ENCODE peak calls at places on chromosomes 7 and 10, in seven cellular contexts. One of them, this sample, is unnamed.

GRCh38 chr7:40219917-40220316 is 85.1 kb downstream of the SUGCT start:
- DNase-seq in ovary: no peak
- DNase-seq in breast epithelium: no peak
- DNase-seq in astrocyte: peak; percentile 87
- DNase-seq in testis: no peak
- DNase-seq in Panc1: no peak
- DNase-seq in mucosa of descending colon: no peak
- DNase-seq in this sample: no peak

GRCh38 chr7:21367081-21367480 is 60.8 kb upstream of the SP4 start:
- DNase-seq in ovary: no peak
- DNase-seq in breast epithelium: no peak
- DNase-seq in astrocyte: no peak
- DNase-seq in testis: no peak
- DNase-seq in Panc1: no peak
- DNase-seq in mucosa of descending colon: no peak
- DNase-seq in this sample: no peak

GRCh38 chr10:90930971-90931841 is 10.3 kb upstream of the ANKRD1 start:
- DNase-seq in ovary: no peak
- DNase-seq in breast epithelium: peak; percentile 70
- DNase-seq in astrocyte: peak; percentile 98
- DNase-seq in testis: peak; percentile 54
- DNase-seq in Panc1: no peak
- DNase-seq in mucosa of descending colon: no peak
- DNase-seq in this sample: peak; percentile 24

GRCh38 chr10:89002234-89002978 is 11.8 kb downstream of the FAS start:
- DNase-seq in ovary: no peak
- DNase-seq in breast epithelium: no peak
- DNase-seq in astrocyte: no peak
- DNase-seq in testis: no peak
- DNase-seq in Panc1: no peak
- DNase-seq in mucosa of descending colon: no peak
- DNase-seq in this sample: no peak

GRCh38 chr10:21402606-21403083 is 122.8 kb downstream of the SKIDA1 start:
- DNase-seq in ovary: no peak
- DNase-seq in breast epithelium: no peak
- DNase-seq in astrocyte: peak; percentile 45
- DNase-seq in testis: no peak
- DNase-seq in Panc1: no peak
- DNase-seq in mucosa of descending colon: no peak
- DNase-seq in this sample: no peak

GRCh38 chr10:129846991-129847391 is 117.1 kb downstream of the EBF3 start:
- DNase-seq in ovary: no peak
- DNase-seq in breast epithelium: no peak
- DNase-seq in astrocyte: no peak
- DNase-seq in testis: no peak
- DNase-seq in Panc1: no peak
- DNase-seq in mucosa of descending colon: no peak
- DNase-seq in this sample: no peak

GRCh38 chr10:11602357-11602756 is 9.1 kb downstream of the USP6NL start:
- DNase-seq in ovary: no peak
- DNase-seq in breast epithelium: no peak
- DNase-seq in astrocyte: no peak
- DNase-seq in testis: no peak
- DNase-seq in Panc1: no peak
- DNase-seq in mucosa of descending colon: no peak
- DNase-seq in this sample: no peak

GRCh38 chr10:58473966-58474365 is 38.7 kb upstream of the BICC1 start:
- DNase-seq in ovary: no peak
- DNase-seq in breast epithelium: no peak
- DNase-seq in astrocyte: peak; percentile 41
- DNase-seq in testis: no peak
- DNase-seq in Panc1: no peak
- DNase-seq in mucosa of descending colon: no peak
- DNase-seq in this sample: no peak

GRCh38 chr10:114021135-114021534 is 22.5 kb upstream of the ADRB1 start:
- DNase-seq in ovary: no peak
- DNase-seq in breast epithelium: no peak
- DNase-seq in astrocyte: no peak
- DNase-seq in testis: no peak
- DNase-seq in Panc1: no peak
- DNase-seq in mucosa of descending colon: no peak
- DNase-seq in this sample: no peak

GRCh38 chr7:24821045-24821853 is 64.0 kb upstream of the GSDME start:
- DNase-seq in ovary: peak; percentile 62
- DNase-seq in breast epithelium: peak; percentile 64
- DNase-seq in astrocyte: peak; percentile 98
- DNase-seq in testis: peak; percentile 30
- DNase-seq in Panc1: peak; percentile 80
- DNase-seq in mucosa of descending colon: peak; percentile 85
- DNase-seq in this sample: no peak

GRCh38 chr7:27161721-27162547 is 3.4 kb downstream of the HOXA9 start:
- DNase-seq in ovary: no peak
- DNase-seq in breast epithelium: no peak
- DNase-seq in astrocyte: no peak
- DNase-seq in testis: no peak
- DNase-seq in Panc1: no peak
- DNase-seq in mucosa of descending colon: no peak
- DNase-seq in this sample: no peak

GRCh38 chr10:60942604-60943269 is 1.2 kb downstream of the RHOBTB1 start:
- DNase-seq in ovary: peak; percentile 53
- DNase-seq in breast epithelium: no peak
- DNase-seq in astrocyte: peak; percentile 40
- DNase-seq in testis: peak; percentile 76
- DNase-seq in Panc1: no peak
- DNase-seq in mucosa of descending colon: peak; percentile 68
- DNase-seq in this sample: peak; percentile 67

GRCh38 chr10:35640951-35641429 is 1.1 kb downstream of the FZD8 start:
- DNase-seq in ovary: peak; percentile 55
- DNase-seq in breast epithelium: peak; percentile 55
- DNase-seq in astrocyte: peak; percentile 81
- DNase-seq in testis: peak; percentile 69
- DNase-seq in Panc1: peak; percentile 20
- DNase-seq in mucosa of descending colon: peak; percentile 72
- DNase-seq in this sample: peak; percentile 73

GRCh38 chr7:118734541-118734940 is 510.0 kb downstream of the ANKRD7 start:
- DNase-seq in ovary: no peak
- DNase-seq in breast epithelium: no peak
- DNase-seq in astrocyte: no peak
- DNase-seq in testis: no peak
- DNase-seq in Panc1: no peak
- DNase-seq in mucosa of descending colon: no peak
- DNase-seq in this sample: no peak

GRCh38 chr7:148115308-148115707 is 475.3 kb upstream of the C7orf33 start:
- DNase-seq in ovary: no peak
- DNase-seq in breast epithelium: no peak
- DNase-seq in astrocyte: no peak
- DNase-seq in testis: no peak
- DNase-seq in Panc1: no peak
- DNase-seq in mucosa of descending colon: peak; percentile 9
- DNase-seq in this sample: no peak

GRCh38 chr7:112521942-112522341 is 41.2 kb downstream of the LSMEM1 start:
- DNase-seq in ovary: no peak
- DNase-seq in breast epithelium: no peak
- DNase-seq in astrocyte: no peak
- DNase-seq in testis: no peak
- DNase-seq in Panc1: no peak
- DNase-seq in mucosa of descending colon: no peak
- DNase-seq in this sample: no peak

GRCh38 chr10:36173364-36173763 is 531.3 kb upstream of the FZD8 start:
- DNase-seq in ovary: no peak
- DNase-seq in breast epithelium: peak; percentile 45
- DNase-seq in astrocyte: peak; percentile 44
- DNase-seq in testis: no peak
- DNase-seq in Panc1: no peak
- DNase-seq in mucosa of descending colon: no peak
- DNase-seq in this sample: peak; percentile 10

GRCh38 chr10:100174699-100175677 is 10.8 kb downstream of the ERLIN1 start:
- DNase-seq in ovary: no peak
- DNase-seq in breast epithelium: no peak
- DNase-seq in astrocyte: no peak
- DNase-seq in testis: no peak
- DNase-seq in Panc1: no peak
- DNase-seq in mucosa of descending colon: no peak
- DNase-seq in this sample: no peak

GRCh38 chr7:24318326-24318725 is 34.3 kb downstream of the NPY start:
- DNase-seq in ovary: no peak
- DNase-seq in breast epithelium: no peak
- DNase-seq in astrocyte: no peak
- DNase-seq in testis: no peak
- DNase-seq in Panc1: peak; percentile 18
- DNase-seq in mucosa of descending colon: no peak
- DNase-seq in this sample: no peak

GRCh38 chr10:63083904-63084689 is 49.0 kb upstream of the NRBF2 start:
- DNase-seq in ovary: peak; percentile 70
- DNase-seq in breast epithelium: peak; percentile 76
- DNase-seq in astrocyte: peak; percentile 70
- DNase-seq in testis: peak; percentile 78
- DNase-seq in Panc1: peak; percentile 77
- DNase-seq in mucosa of descending colon: peak; percentile 53
- DNase-seq in this sample: peak; percentile 47

GRCh38 chr7:107754642-107755041 is 10.7 kb downstream of the CBLL1 start:
- DNase-seq in ovary: no peak
- DNase-seq in breast epithelium: no peak
- DNase-seq in astrocyte: no peak
- DNase-seq in testis: no peak
- DNase-seq in Panc1: no peak
- DNase-seq in mucosa of descending colon: peak; percentile 34
- DNase-seq in this sample: no peak

GRCh38 chr10:69146756-69147155 is 22.8 kb downstream of the VPS26A start:
- DNase-seq in ovary: no peak
- DNase-seq in breast epithelium: no peak
- DNase-seq in astrocyte: no peak
- DNase-seq in testis: no peak
- DNase-seq in Panc1: no peak
- DNase-seq in mucosa of descending colon: no peak
- DNase-seq in this sample: no peak

GRCh38 chr7:29253225-29253624 is 58.6 kb downstream of the CHN2 start:
- DNase-seq in ovary: no peak
- DNase-seq in breast epithelium: no peak
- DNase-seq in astrocyte: no peak
- DNase-seq in testis: no peak
- DNase-seq in Panc1: no peak
- DNase-seq in mucosa of descending colon: no peak
- DNase-seq in this sample: no peak

GRCh38 chr10:132536241-132536963 is 1.2 kb upstream of the INPP5A start:
- DNase-seq in ovary: peak; percentile 42
- DNase-seq in breast epithelium: no peak
- DNase-seq in astrocyte: no peak
- DNase-seq in testis: no peak
- DNase-seq in Panc1: no peak
- DNase-seq in mucosa of descending colon: peak; percentile 52
- DNase-seq in this sample: peak; percentile 48

GRCh38 chr10:76397210-76397881 is 965.9 kb downstream of the LRMDA start:
- DNase-seq in ovary: no peak
- DNase-seq in breast epithelium: no peak
- DNase-seq in astrocyte: peak; percentile 94
- DNase-seq in testis: peak; percentile 49
- DNase-seq in Panc1: no peak
- DNase-seq in mucosa of descending colon: no peak
- DNase-seq in this sample: peak; percentile 86

GRCh38 chr7:73706122-73707044 is 13.1 kb downstream of the STX1A start:
- DNase-seq in ovary: no peak
- DNase-seq in breast epithelium: no peak
- DNase-seq in astrocyte: peak; percentile 61
- DNase-seq in testis: no peak
- DNase-seq in Panc1: peak; percentile 89
- DNase-seq in mucosa of descending colon: no peak
- DNase-seq in this sample: no peak

GRCh38 chr7:86814980-86815379 is 171.3 kb downstream of the GRM3 start:
- DNase-seq in ovary: no peak
- DNase-seq in breast epithelium: no peak
- DNase-seq in astrocyte: no peak
- DNase-seq in testis: peak; percentile 19
- DNase-seq in Panc1: peak; percentile 12
- DNase-seq in mucosa of descending colon: no peak
- DNase-seq in this sample: no peak
- TF ChIP-seq CTCF in ovary: no peak
- TF ChIP-seq CTCF in breast epithelium: no peak
- TF ChIP-seq CTCF in astrocyte: peak; percentile 24
- TF ChIP-seq CTCF in testis: no peak
- TF ChIP-seq CTCF in Panc1: peak; percentile 54
- TF ChIP-seq CTCF in mucosa of descending colon: no peak
- TF ChIP-seq CTCF in this sample: no peak

DNA sequence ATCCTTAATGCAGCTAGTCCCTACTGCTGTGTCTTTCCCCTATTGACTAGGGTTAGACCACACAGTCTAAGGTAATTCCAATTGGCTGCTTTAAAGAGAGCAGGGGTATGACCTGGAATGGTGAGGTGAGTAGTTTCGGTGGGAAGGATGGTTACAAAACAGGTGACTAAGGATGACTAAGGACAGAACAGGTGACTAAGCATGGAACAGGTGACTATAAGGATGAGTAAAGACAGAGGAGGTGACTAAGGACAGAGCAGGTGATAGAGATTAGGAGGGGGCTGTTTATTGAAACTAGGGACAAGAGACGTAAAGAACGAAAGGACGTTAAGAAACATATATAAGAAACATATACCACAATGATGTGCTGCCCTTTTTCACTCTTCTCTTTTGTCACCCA is 145.1 kb upstream of the TMEM106B start:
- DNase-seq in ovary: no peak
- DNase-seq in breast epithelium: no peak
- DNase-seq in astrocyte: no peak
- DNase-seq in testis: no peak
- DNase-seq in Panc1: peak; percentile 35
- DNase-seq in mucosa of descending colon: no peak
- DNase-seq in this sample: no peak
- H3K4me3 ChIP-seq in ovary: no peak overlapping the region
- H3K4me3 ChIP-seq in breast epithelium: no peak overlapping the region
- H3K4me3 ChIP-seq in astrocyte: no peak overlapping the region
- H3K4me3 ChIP-seq in testis: no peak overlapping the region
- H3K4me3 ChIP-seq in Panc1: no peak overlapping the region
- H3K4me3 ChIP-seq in mucosa of descending colon: no peak overlapping the region
- H3K4me3 ChIP-seq in this sample: no peak overlapping the region

GRCh38 chr7:151368136-151368571 is 26.5 kb downstream of the NUB1 start:
- DNase-seq in ovary: peak; percentile 85
- DNase-seq in breast epithelium: peak; percentile 76
- DNase-seq in astrocyte: peak; percentile 43
- DNase-seq in testis: peak; percentile 91
- DNase-seq in Panc1: peak; percentile 64
- DNase-seq in mucosa of descending colon: peak; percentile 90
- DNase-seq in this sample: peak; percentile 85
- H3K36me3 ChIP-seq in ovary: no peaks in the 10 kb centered on the region
- H3K36me3 ChIP-seq in breast epithelium: no peaks in the 10 kb centered on the region
- H3K36me3 ChIP-seq in astrocyte: no peaks in the 10 kb centered on the region
- H3K36me3 ChIP-seq in testis: no peaks in the 10 kb centered on the region
- H3K36me3 ChIP-seq in Panc1: no peaks in the 10 kb centered on the region
- H3K36me3 ChIP-seq in mucosa of descending colon: no peaks in the 10 kb centered on the region
- H3K36me3 ChIP-seq in this sample: no peaks in the 10 kb centered on the region

DNA sequence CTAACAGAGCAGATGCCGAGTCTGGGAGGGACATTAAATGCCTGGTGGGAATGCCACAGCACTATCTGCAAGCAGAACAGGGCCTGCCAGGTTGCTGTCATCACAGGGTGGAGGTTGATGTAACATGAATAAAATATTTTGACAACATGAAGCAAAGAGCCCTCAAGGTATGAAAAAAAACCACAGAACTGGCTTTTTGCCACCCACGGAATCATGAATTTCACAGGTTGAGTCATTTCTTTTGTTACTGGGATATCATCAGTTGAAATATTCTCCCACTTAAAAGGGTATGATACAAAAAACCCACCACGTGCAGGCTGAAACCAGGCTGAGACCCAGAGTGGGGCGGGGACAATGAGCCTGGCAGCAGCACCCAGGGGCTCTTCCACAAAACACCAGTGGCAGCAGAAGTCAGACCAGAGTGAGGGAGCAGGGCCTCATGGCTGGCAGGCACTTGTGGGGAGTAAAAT is 220.1 kb downstream of the TNS3 start:
- DNase-seq in ovary: no peak
- DNase-seq in breast epithelium: peak; percentile 45
- DNase-seq in astrocyte: peak; percentile 93
- DNase-seq in testis: no peak
- DNase-seq in Panc1: no peak
- DNase-seq in mucosa of descending colon: no peak
- DNase-seq in this sample: no peak
- TF ChIP-seq CTCF in ovary: no peak
- TF ChIP-seq CTCF in breast epithelium: no peak
- TF ChIP-seq CTCF in astrocyte: no peak
- TF ChIP-seq CTCF in testis: no peak
- TF ChIP-seq CTCF in Panc1: no peak
- TF ChIP-seq CTCF in mucosa of descending colon: no peak
- TF ChIP-seq CTCF in this sample: no peak